ENCODE peak calls at places on chromosomes 4 and X, in four cellular contexts. I, E, K and Y are unnamed samples. For H3K4me1, the result is how much of the 10 kb centered on the place peaks cover.

GRCh38 chrX:150362599-150363481 is at the start of gene MAMLD1:
- DNase-seq in I (peak), E (peak), K (peak), Y (peak)

GRCh38 chr4:142516686-142517145 is 329.4 kb downstream of the INPP4B start:
- DNase-seq in I (no peak), E (no peak), K (no peak), Y (no peak)

GRCh38 chr4:133593764-133594163 is 444.7 kb downstream of the PCDH10 start:
- DNase-seq in I (no peak), E (no peak), K (no peak), Y (no peak)

GRCh38 chrX:112734250-112734649 is 54.5 kb upstream of the LHFPL1 start:
- DNase-seq in I (no peak), E (peak), K (no peak), Y (no peak)

GRCh38 chr4:81684357-81684756 is 212.7 kb upstream of the RASGEF1B start:
- DNase-seq in I (no peak), E (no peak), K (no peak), Y (no peak)

GRCh38 chr4:181796502-181796901 is 446.7 kb upstream of the TENM3 start:
- DNase-seq in I (no peak), E (no peak), K (no peak), Y (no peak)

GRCh38 chrX:68659385-68659784 is 11.9 kb downstream of the STARD8 start:
- DNase-seq in I (no peak), E (no peak), K (no peak), Y (no peak)

GRCh38 chrX:131841496-131842410 is 181.3 kb upstream of the STK26 start:
- DNase-seq in I (no peak), E (peak), K (no peak), Y (peak)

GRCh38 chrX:77451041-77451440 is 3.9 kb downstream of the FGF16 start:
- DNase-seq in I (no peak), E (no peak), K (no peak), Y (no peak)

GRCh38 chr4:86269354-86269753 is 90.5 kb downstream of the MAPK10 start:
- DNase-seq in I (no peak), E (no peak), K (no peak), Y (no peak)
- H3K4me1 ChIP-seq in I (under half), E (under half), K (under half), Y (under half)

GRCh38 chr4:74618659-74619058 is 173.7 kb downstream of the AREG start:
- DNase-seq in I (no peak), E (no peak), K (no peak), Y (no peak)

GRCh38 chr4:74624351-74625151 is 169.8 kb downstream of the BTC start:
- DNase-seq in I (no peak), E (no peak), K (no peak), Y (no peak)

GRCh38 chr4:74623041-74623440 is 171.3 kb downstream of the BTC start:
- DNase-seq in I (no peak), E (peak), K (no peak), Y (no peak)

GRCh38 chr4:74619931-74620702 is 174.2 kb downstream of the BTC start:
- DNase-seq in I (no peak), E (no peak), K (no peak), Y (no peak)

GRCh38 chr4:74621616-74622015 is 172.7 kb downstream of the BTC start:
- DNase-seq in I (no peak), E (no peak), K (no peak), Y (no peak)
- H3K27ac ChIP-seq in I (no peak), E (no peak), K (no peak), Y (no peak)

DNA sequence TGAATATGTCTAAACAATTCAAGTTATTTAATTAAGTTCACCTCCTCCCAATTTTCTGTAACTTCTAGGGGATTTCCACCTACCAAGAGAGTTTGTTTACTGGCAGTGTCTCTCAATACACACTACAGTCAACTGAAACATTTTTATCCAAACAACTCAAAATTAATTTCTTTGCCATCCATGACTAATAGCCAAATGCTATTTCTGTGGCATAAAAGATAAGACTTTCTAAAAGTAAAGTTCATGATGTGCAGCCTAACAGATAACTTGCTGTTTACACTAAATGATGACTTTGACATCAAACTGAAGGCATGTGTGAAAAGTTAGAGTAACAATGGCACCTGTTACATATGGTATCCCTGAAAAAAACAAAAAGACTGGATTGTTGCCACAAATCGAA is 7.3 kb downstream of the TAB3 start:
- DNase-seq in I (no peak), E (no peak), K (no peak), Y (no peak)
- H3K4me1 ChIP-seq in I (under half), E (under half), K (under half), Y (under half)

GRCh38 chr4:124199185-124199584 is 513.3 kb downstream of the ANKRD50 start:
- DNase-seq in I (no peak), E (no peak), K (no peak), Y (no peak)
- H3K27ac ChIP-seq in I (no peak), E (no peak), K (no peak), Y (no peak)

GRCh38 chr4:40196724-40197281 is at the start of gene RHOH:
- DNase-seq in I (no peak), E (peak), K (no peak), Y (peak)

GRCh38 chr4:40194602-40195161 is 2.1 kb upstream of the RHOH start:
- DNase-seq in I (no peak), E (peak), K (no peak), Y (peak)

GRCh38 chr4:40193578-40193977 is 3.3 kb upstream of the RHOH start:
- DNase-seq in I (no peak), E (no peak), K (no peak), Y (no peak)

GRCh38 chr4:40196260-40196659 is 571 bp upstream of the RHOH start:
- DNase-seq in I (no peak), E (no peak), K (no peak), Y (no peak)

DNA sequence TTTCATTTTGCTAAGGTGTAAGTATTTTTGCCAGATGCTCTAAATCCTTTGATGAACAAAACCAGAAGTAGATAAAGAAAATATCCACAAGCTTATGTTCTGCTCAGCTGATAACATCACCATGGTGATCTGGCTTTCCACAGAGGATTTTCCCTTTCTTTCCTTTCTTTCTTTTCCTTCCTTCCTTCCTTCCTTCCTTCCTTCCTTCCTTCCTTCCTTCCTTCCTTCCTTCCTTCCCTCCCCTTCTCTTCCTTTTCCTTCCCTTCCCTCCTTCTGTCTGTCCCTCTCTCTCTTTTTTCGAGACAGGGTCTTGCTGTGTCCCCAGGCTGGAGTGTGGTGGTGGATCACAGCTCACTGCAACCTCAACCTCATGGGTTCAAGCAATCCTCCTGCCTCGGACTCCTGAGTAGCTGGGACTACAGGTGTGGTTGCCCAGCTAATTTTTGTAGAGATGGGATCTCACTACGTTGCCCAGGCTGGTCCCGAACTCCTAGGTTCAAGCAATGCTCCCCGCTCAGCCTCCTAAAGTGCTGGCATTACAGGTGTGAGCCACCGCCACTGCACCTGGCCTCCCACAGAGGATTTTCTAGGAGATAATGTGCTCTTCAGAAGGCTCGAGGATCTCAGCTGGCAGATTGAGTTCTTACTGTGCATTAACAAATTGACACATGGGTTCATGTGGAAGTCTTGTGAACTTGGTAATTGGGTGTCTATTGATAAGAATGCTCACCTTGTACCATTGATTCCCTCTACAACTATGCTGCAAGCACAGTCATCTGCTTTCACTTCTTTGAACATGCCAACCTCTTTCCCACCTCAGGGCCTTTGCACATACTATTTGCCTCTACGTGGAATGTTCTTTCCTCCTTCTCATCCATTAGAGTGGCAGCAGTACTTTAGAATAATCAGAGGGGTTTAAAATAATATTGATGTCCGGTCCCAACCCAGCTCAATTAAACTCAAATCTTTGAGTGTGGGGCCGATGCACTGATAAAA is 1.4 kb upstream of the RHOH start:
- DNase-seq in I (no peak), E (no peak), K (no peak), Y (no peak)
- H3K4me1 ChIP-seq in I (under half), E (under half), K (under half), Y (under half)

GRCh38 chr4:92251711-92252110 is 52.1 kb upstream of the GRID2 start:
- DNase-seq in I (no peak), E (no peak), K (no peak), Y (no peak)

GRCh38 chr4:92252846-92253245 is 50.9 kb upstream of the GRID2 start:
- DNase-seq in I (no peak), E (no peak), K (no peak), Y (no peak)

GRCh38 chr4:92246384-92246783 is 57.4 kb upstream of the GRID2 start:
- DNase-seq in I (no peak), E (no peak), K (no peak), Y (no peak)

GRCh38 chr4:92253550-92253949 is 50.2 kb upstream of the GRID2 start:
- DNase-seq in I (no peak), E (no peak), K (no peak), Y (no peak)

DNA sequence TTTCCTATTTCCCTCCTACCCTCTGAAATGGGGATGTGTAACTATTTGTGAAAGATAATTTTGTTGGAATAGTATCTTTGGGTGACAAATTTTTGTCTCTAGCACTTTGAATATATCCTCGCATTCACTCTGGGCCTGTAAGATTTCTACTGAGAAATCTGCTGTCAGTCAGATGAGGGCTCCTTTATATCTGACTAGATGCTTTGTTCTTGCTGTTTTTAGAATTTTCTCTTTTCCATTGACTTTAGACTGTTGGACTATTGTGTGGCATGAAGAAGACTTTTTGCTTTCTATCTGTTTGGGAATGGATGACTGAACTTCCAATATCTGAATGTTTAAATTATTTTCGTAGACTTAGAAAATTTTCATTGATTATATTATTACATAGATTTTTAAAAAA is 54.2 kb upstream of the GRID2 start:
- DNase-seq in I (no peak), E (no peak), K (no peak), Y (no peak)
- H3K27ac ChIP-seq in I (no peak), E (no peak), K (no peak), Y (no peak)

GRCh38 chr4:153663667-153664066 is 20.4 kb upstream of the TLR2 start:
- DNase-seq in I (no peak), E (no peak), K (no peak), Y (no peak)
- H3K4me1 ChIP-seq in I (under half), E (under half), K (under half), Y (under half)

DNA sequence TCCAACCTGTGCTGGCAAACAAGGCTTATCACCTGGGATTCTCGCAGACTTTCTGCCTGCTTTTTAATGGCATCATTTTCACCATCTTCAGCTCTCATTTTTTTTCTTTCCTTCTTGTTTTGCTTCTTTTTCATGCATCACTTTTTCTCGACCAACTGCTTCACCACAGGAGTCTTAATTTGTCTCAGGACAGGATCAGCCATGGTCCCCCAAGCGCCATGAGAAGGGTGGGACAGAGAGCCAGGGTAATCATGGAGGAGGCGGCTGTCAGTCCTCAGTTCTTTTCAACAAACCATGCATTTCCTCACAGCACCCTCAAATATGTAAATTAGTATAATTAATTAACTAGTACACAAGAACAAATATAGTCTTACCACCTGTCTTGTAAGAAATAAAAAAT is 19.3 kb downstream of the EIF4E start:
- DNase-seq in I (no peak), E (no peak), K (no peak), Y (no peak)
- H3K27ac ChIP-seq in I (no peak), E (no peak), K (no peak), Y (no peak)

GRCh38 chr4:125392683-125393082 is 77.9 kb downstream of the FAT4 start:
- DNase-seq in I (no peak), E (no peak), K (no peak), Y (no peak)
- H3K4me1 ChIP-seq in I (under half), E (under half), K (under half), Y (under half)

DNA sequence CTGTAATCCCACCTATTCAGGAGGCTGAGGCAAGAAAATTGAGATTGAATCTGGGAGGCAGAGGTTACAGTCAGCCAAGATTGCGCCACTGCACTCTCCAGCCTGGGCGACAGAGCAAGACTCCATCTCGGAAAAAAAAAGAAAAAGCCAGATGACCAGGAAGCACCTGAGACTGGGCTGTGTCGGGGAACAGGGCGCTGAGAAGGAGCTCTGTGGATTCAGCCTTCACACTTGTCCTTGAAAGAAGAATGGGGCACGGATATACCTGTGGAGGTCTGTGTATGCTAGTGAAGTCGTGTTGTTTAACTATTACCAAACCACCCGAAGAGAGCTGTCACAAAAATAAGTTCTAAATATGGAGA is 39.3 kb upstream of the TADA2B start:
- DNase-seq in I (no peak), E (no peak), K (peak), Y (no peak)
- H3K27ac ChIP-seq in I (no peak), E (no peak), K (no peak), Y (no peak)